ENCODE peak calls at places on chromosomes 3 and 15, in seven cellular contexts. O is heart right ventricle, Q is transverse colon, L is Peyer's patch, I is tibial artery, E is ovary, J is Panc1. U is an unnamed sample.

GRCh38 chr15:48337626-48338025 is 6.4 kb downstream of the DUT start:
- DNase-seq in O (no peak), Q (no peak), L (no peak), I (no peak), E (no peak), J (no peak), U (no peak)

GRCh38 chr15:85125056-85125661 is 143.5 kb downstream of the PDE8A start:
- DNase-seq in O (no peak), Q (no peak), L (no peak), I (no peak), E (no peak), J (no peak), U (no peak)

GRCh38 chr15:46848704-46849103 is 868.6 kb upstream of the SEMA6D start:
- DNase-seq in O (no peak), Q (no peak), L (no peak), I (no peak), E (no peak), J (no peak), U (no peak)

GRCh38 chr3:2097641-2098191 is 950 bp upstream of the CNTN4 start:
- DNase-seq in O (no peak), Q (peak; percentile 30), L (peak; percentile 54), I (no peak), E (no peak), J (no peak), U (no peak)

GRCh38 chr3:154507727-154508126 is 77.7 kb upstream of the GPR149 start:
- DNase-seq in O (no peak), Q (no peak), L (no peak), I (no peak), E (no peak), J (no peak), U (no peak)

GRCh38 chr3:69997486-69998307 is 1.8 kb upstream of the SAMMSON start:
- DNase-seq in O (no peak), Q (no peak), L (no peak), I (no peak), E (no peak), J (no peak), U (no peak)

GRCh38 chr3:191065183-191065805 is 133.7 kb upstream of the OSTN start:
- DNase-seq in O (no peak), Q (no peak), L (no peak), I (no peak), E (no peak), J (no peak), U (no peak)

GRCh38 chr3:32398531-32398930 is 6.9 kb downstream of the CMTM7 start:
- DNase-seq in O (peak; percentile 36), Q (no peak), L (no peak), I (peak; percentile 55), E (no peak), J (no peak), U (no peak)

GRCh38 chr3:185822957-185823279 is 1.9 kb downstream of the IGF2BP2 start:
- DNase-seq in O (no peak), Q (no peak), L (no peak), I (no peak), E (no peak), J (no peak), U (no peak)

GRCh38 chr15:64767203-64767602 is 8.2 kb downstream of the RBPMS2 start:
- DNase-seq in O (no peak), Q (no peak), L (no peak), I (no peak), E (no peak), J (no peak), U (no peak)

GRCh38 chr3:173622156-173622555 is 224.6 kb downstream of the NLGN1 start:
- DNase-seq in O (no peak), Q (no peak), L (no peak), I (no peak), E (no peak), J (no peak), U (no peak)

GRCh38 chr15:59327942-59328341 is 44.7 kb downstream of the MYO1E start:
- DNase-seq in O (no peak), Q (no peak), L (peak; percentile 76), I (no peak), E (no peak), J (no peak), U (no peak)

GRCh38 chr3:185702564-185703225 is 116.6 kb downstream of the SENP2 start:
- DNase-seq in O (no peak), Q (peak; percentile 36), L (peak; percentile 51), I (no peak), E (no peak), J (no peak), U (no peak)

GRCh38 chr3:129506272-129506742 is 22.1 kb upstream of the RHO start:
- DNase-seq in O (no peak), Q (no peak), L (no peak), I (no peak), E (no peak), J (no peak), U (no peak)

GRCh38 chr3:159763466-159764210 is 225.0 kb upstream of the IL12A start:
- DNase-seq in O (peak; percentile 86), Q (peak; percentile 81), L (peak; percentile 67), I (peak; percentile 60), E (peak; percentile 28), J (peak; percentile 41), U (no peak)
- TF ChIP-seq CTCF in O (peak; percentile 43), Q (peak; percentile 44), L (no peak), I (peak; percentile 44), E (no peak), J (peak; percentile 44), U (no peak)

DNA sequence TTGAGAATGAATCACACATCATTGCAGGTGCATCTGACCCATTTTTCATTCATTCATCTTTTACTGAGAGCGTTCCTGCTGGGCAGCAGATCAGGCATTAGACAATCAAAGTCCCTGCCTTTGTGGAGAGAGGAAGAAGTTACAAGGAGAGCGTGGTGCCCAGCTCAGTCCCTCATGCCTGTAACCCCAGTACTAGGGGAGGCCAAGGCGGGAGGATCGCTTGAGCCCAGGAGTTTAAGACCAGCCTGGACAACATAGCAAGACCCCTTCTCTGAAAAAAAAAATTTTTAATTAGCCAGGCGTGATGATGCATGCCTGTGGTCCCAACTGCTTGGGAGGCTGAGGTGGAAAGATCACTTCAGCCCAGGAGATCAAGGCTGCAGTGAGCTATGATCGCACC is 35.0 kb upstream of the MEX3B start:
- DNase-seq in O (no peak), Q (no peak), L (no peak), I (no peak), E (no peak), J (no peak), U (no peak)
- H3K27me3 ChIP-seq in O (peaks cover 23% of the 10 kb centered on the region), Q (peaks cover 10% of the 10 kb centered on the region), L (no peaks in the 10 kb centered on the region), I (peaks cover 15% of the 10 kb centered on the region), E (no peaks in the 10 kb centered on the region), J (peaks cover 6% of the 10 kb centered on the region), U (peaks cover 9% of the 10 kb centered on the region)

DNA sequence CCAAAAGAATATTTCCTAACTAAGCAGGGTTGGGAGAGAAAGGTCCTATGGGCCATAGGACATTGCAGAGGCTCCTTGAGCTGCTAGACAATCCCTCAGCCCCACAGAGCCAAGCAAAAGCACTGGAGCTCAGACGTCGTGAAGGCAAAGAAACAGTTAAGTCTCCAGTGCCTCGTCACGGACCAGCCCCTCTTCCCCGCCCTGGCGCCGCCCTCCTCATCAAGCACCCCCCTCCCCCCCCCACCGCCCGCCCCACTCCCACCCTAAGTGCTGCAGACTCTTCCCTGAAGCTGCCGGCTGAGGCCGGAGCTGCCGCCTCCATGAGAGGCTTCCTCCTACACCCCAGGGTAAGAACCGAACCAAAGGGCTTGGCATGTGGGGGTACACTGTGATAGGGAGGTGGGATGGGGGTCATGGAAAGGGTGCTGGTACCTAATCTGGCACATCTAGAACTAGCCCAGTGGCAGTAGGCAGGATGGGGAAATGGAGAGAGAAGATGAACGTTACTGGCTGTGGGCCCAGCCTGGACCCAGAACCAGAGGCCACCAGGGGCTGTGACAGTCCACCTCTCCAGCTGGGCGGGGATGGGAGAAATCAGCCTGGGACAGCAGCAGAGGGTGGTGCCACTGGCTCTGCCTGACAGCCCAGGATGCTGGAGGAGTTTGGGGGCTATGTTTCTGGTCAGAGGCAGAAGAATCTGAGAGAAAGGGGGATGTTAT is at the start of gene MAP1A:
- DNase-seq in O (peak; percentile 71), Q (peak; percentile 37), L (no peak), I (peak; percentile 59), E (peak; percentile 62), J (no peak), U (no peak)
- TF ChIP-seq CTCF in O (no peak), Q (no peak), L (no peak), I (no peak), E (no peak), J (no peak), U (no peak)

DNA sequence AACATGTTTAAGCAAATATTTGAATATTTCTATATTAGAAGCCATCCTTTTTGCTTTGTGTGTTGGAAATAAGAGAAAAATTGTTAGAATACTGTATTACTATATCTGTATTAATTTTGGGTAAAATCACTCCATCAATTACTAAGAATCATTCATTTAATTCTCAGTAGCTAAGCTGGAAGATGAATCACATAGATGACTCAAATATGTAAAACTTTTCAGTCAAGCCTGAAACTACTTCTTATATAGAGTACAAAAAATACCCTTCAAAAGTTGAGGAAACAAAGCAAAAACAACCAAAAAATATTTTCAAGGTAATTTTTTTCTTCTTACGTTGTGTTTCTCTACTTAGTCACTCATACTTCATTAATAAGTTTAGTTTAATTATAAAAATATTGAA is 205.7 kb upstream of the ROBO1 start:
- DNase-seq in O (no peak), Q (no peak), L (no peak), I (no peak), E (no peak), J (no peak), U (no peak)
- H3K27me3 ChIP-seq in O (no peaks in the 10 kb centered on the region), Q (no peaks in the 10 kb centered on the region), L (no peaks in the 10 kb centered on the region), I (no peaks in the 10 kb centered on the region), E (no peaks in the 10 kb centered on the region), J (no peaks in the 10 kb centered on the region), U (no peaks in the 10 kb centered on the region)

GRCh38 chr3:134772591-134772990 is 22.5 kb upstream of the EPHB1 start:
- DNase-seq in O (no peak), Q (no peak), L (no peak), I (no peak), E (no peak), J (no peak), U (no peak)
- TF ChIP-seq CTCF in O (no peak), Q (no peak), L (no peak), I (no peak), E (no peak), J (no peak), U (no peak)

DNA sequence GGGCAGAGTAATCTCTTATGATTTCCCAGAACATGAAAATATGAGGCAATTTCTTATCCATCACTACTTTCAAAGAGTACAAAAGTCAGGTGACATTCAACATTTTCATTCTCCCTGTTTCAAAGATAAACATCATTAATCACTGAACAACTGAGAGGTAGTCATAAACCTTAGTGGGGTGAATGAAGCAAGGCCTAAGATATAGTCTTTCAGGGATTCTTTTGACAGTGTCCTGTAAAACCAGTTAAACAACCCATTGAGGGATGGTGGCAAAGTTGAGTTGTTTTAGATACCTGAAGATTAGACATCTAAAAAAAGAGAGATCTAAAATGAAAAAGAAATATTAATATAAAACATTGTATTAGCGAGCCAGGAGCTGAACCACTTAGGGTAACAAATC is 271.7 kb upstream of the CBLB start:
- DNase-seq in O (no peak), Q (no peak), L (no peak), I (no peak), E (no peak), J (no peak), U (no peak)
- H3K27me3 ChIP-seq in O (no peaks in the 10 kb centered on the region), Q (no peaks in the 10 kb centered on the region), L (no peaks in the 10 kb centered on the region), I (no peaks in the 10 kb centered on the region), E (no peaks in the 10 kb centered on the region), J (no peaks in the 10 kb centered on the region), U (no peaks in the 10 kb centered on the region)

GRCh38 chr3:176663819-176664218 is 533.5 kb downstream of the TBL1XR1 start:
- DNase-seq in O (no peak), Q (no peak), L (no peak), I (no peak), E (no peak), J (no peak), U (no peak)
- TF ChIP-seq CTCF in O (peak; percentile 56), Q (no peak), L (no peak), I (peak; percentile 27), E (peak; percentile 15), J (peak; percentile 44), U (no peak)

U was measured in CD4-positive, alpha-beta T cell.